ENCODE peak calls at places on chromosome 3, in four cellular contexts. V is stimulated activated CD4-positive, alpha-beta T cell treated with anti-CD3 and anti-CD28 coated beads, TNF-alpha, amount 100 ng/mL, for 48 hours; Q is effector CD4-positive, alpha-beta T cell; G is NCI-H1105. X is an unnamed sample.

GRCh38 chr3:56366641-56366984 is 101.7 kb downstream of the ERC2 start:
- DNase-seq in G (no peak), V (no peak), Q (no peak), X (no peak)

GRCh38 chr3:10706156-10707088 is 109.6 kb upstream of the SLC6A11 start:
- DNase-seq in G (no peak), Q (no peak), V (no peak), X (no peak)

GRCh38 chr3:156135921-156136655 is 15.7 kb downstream of the KCNAB1 start:
- DNase-seq in Q (no peak), G (peak; percentile 10), V (no peak), X (no peak)

GRCh38 chr3:195039180-195039843 is 231.6 kb downstream of the XXYLT1 start:
- DNase-seq in G (no peak), Q (no peak), V (no peak), X (no peak)

GRCh38 chr3:168249539-168250414 is 154.1 kb upstream of the GOLIM4 start:
- DNase-seq in Q (no peak), V (peak; percentile 8), G (peak; percentile 91), X (no peak)

GRCh38 chr3:21920431-21920830 is 169.4 kb upstream of the ZNF385D start:
- DNase-seq in G (no peak), V (no peak), Q (no peak), X (no peak)

GRCh38 chr3:49609815-49610214 is 55.5 kb downstream of the BSN start:
- DNase-seq in V (no peak), Q (no peak), G (no peak), X (no peak)

GRCh38 chr3:188036375-188036985 is 117.5 kb upstream of the LPP start:
- DNase-seq in Q (no peak), G (no peak), V (no peak), X (no peak)

GRCh38 chr3:62178739-62179600 is 194.4 kb downstream of the FEZF2 start:
- DNase-seq in G (no peak), Q (no peak), V (no peak), X (no peak)

GRCh38 chr3:69536306-69537020 is 150.6 kb upstream of the FRMD4B start:
- DNase-seq in V (no peak), G (no peak), Q (no peak), X (no peak)

X was measured in HT-29.